ENCODE peak calls at places on chromosome 14, in five cellular contexts. F is body of pancreas, Q is GM12878, R is heart left ventricle, U is A549. N is an unnamed sample.

GRCh38 chr14:26841920-26842741 is 244.3 kb upstream of the NOVA1 start:
- DNase-seq in F (peak; percentile 77), Q (no peak), R (no peak), U (peak; percentile 96), N (no peak)

GRCh38 chr14:21405097-21405496 is 21.3 kb upstream of the SUPT16H start:
- DNase-seq in F (no peak), R (no peak), Q (no peak), U (no peak), N (no peak)

GRCh38 chr14:61111145-61112130 is 130.4 kb downstream of the SLC38A6 start:
- DNase-seq in U (no peak), F (no peak), Q (no peak), R (no peak), N (no peak)

GRCh38 chr14:54366726-54367707 is 29.8 kb upstream of the CDKN3 start:
- DNase-seq in F (peak; percentile 38), U (peak; percentile 73), R (no peak), Q (no peak), N (no peak)

GRCh38 chr14:36805116-36805515 is 143.5 kb downstream of the PAX9 start:
- DNase-seq in R (no peak), Q (no peak), F (no peak), U (no peak), N (no peak)

GRCh38 chr14:105251920-105252319 is 3.6 kb downstream of the BTBD6 start:
- DNase-seq in F (no peak), Q (no peak), R (no peak), U (no peak), N (no peak)

GRCh38 chr14:66405158-66405557 is 81.0 kb upstream of the CCDC196 start:
- DNase-seq in Q (no peak), U (no peak), F (peak; percentile 38), R (no peak), N (no peak)

GRCh38 chr14:28759056-28759657 is 7.4 kb upstream of the FOXG1 start:
- DNase-seq in F (no peak), R (no peak), U (no peak), Q (no peak), N (no peak)

GRCh38 chr14:104135121-104135903 is 3.1 kb upstream of the KIF26A start:
- DNase-seq in U (peak; percentile 72), Q (no peak), F (peak; percentile 25), R (peak; percentile 59), N (no peak)

GRCh38 chr14:85566603-85567002 is 36.7 kb downstream of the FLRT2 start:
- DNase-seq in Q (no peak), U (no peak), R (no peak), F (no peak), N (no peak)

GRCh38 chr14:30277268-30277667 is 281.7 kb upstream of the G2E3 start:
- DNase-seq in F (no peak), R (no peak), U (no peak), Q (no peak), N (no peak)

GRCh38 chr14:20732950-20733650 is 12.6 kb upstream of the EDDM3A start:
- DNase-seq in R (peak; percentile 64), U (no peak), F (no peak), Q (no peak), N (no peak)

GRCh38 chr14:29752221-29752923 is 175.3 kb downstream of the PRKD1 start:
- DNase-seq in R (no peak), F (no peak), Q (no peak), U (no peak), N (no peak)

GRCh38 chr14:92955381-92955780 is 32.4 kb downstream of the CHGA start:
- DNase-seq in Q (no peak), U (no peak), F (no peak), R (peak; percentile 15), N (no peak)

GRCh38 chr14:21264025-21264801 is 5.0 kb downstream of the HNRNPC start:
- DNase-seq in U (no peak), R (no peak), Q (peak; percentile 56), F (no peak), N (peak; percentile 71)

GRCh38 chr14:94673781-94674231 is 61.6 kb downstream of the SERPINA3 start:
- DNase-seq in R (no peak), U (no peak), Q (no peak), F (no peak), N (no peak)

GRCh38 chr14:54589843-54590242 is 22.9 kb downstream of the SAMD4A start:
- DNase-seq in U (no peak), R (no peak), F (no peak), Q (no peak), N (no peak)

GRCh38 chr14:102479777-102480176 is 29.8 kb downstream of the ANKRD9 start:
- DNase-seq in U (no peak), R (peak; percentile 83), F (peak; percentile 85), Q (no peak), N (no peak)

GRCh38 chr14:34554540-34555250 is 15.2 kb upstream of the EAPP start:
- DNase-seq in Q (no peak), F (no peak), U (peak; percentile 36), R (no peak), N (peak; percentile 61)

GRCh38 chr14:101564819-101565698 is 3.8 kb downstream of the DIO3 start:
- DNase-seq in U (peak; percentile 56), F (no peak), R (peak; percentile 60), Q (no peak), N (no peak)

GRCh38 chr14:34981743-34982420 is 910 bp upstream of the SRP54 start:
- DNase-seq in Q (no peak), R (no peak), U (peak; percentile 58), F (peak; percentile 20), N (no peak)

GRCh38 chr14:94213021-94213420 is 38.9 kb downstream of the PPP4R4 start:
- DNase-seq in Q (no peak), U (no peak), R (no peak), F (no peak), N (no peak)

GRCh38 chr14:54465654-54466053 is 23.1 kb downstream of the GMFB start:
- DNase-seq in U (no peak), R (no peak), Q (no peak), F (no peak), N (no peak)

GRCh38 chr14:58770501-58770982 is 132.8 kb downstream of the DACT1 start:
- DNase-seq in Q (no peak), F (no peak), U (no peak), R (no peak), N (no peak)

GRCh38 chr14:74616996-74617700 is 5.1 kb upstream of the LTBP2 start:
- DNase-seq in R (no peak), Q (no peak), U (peak; percentile 39), F (peak; percentile 28), N (no peak)

GRCh38 chr14:64952598-64953309 is 10.2 kb upstream of the GPX2 start:
- DNase-seq in Q (peak; percentile 32), R (no peak), U (peak; percentile 46), F (no peak), N (peak; percentile 26)

GRCh38 chr14:103867020-103867419 is 19.6 kb upstream of the PPP1R13B start:
- DNase-seq in U (no peak), Q (no peak), F (no peak), R (peak; percentile 31), N (no peak)

GRCh38 chr14:61555056-61555838 is 140.1 kb upstream of the HIF1A start:
- DNase-seq in F (no peak), R (no peak), U (no peak), Q (no peak), N (no peak)

GRCh38 chr14:104143521-104144452 is 5.4 kb downstream of the KIF26A start:
- DNase-seq in R (peak; percentile 44), U (no peak), F (peak; percentile 8), Q (no peak), N (no peak)

GRCh38 chr14:93909429-93910128 is 17.6 kb upstream of the FAM181A start:
- DNase-seq in Q (no peak), F (no peak), U (no peak), R (no peak), N (no peak)

GRCh38 chr14:91127411-91127810 is 13.5 kb downstream of the DGLUCY start:
- DNase-seq in R (peak; percentile 83), Q (no peak), F (peak; percentile 70), U (no peak), N (no peak)

GRCh38 chr14:105498430-105499255 is 7.6 kb downstream of the TEDC1 start:
- DNase-seq in Q (no peak), F (no peak), R (no peak), U (no peak), N (peak; percentile 14)

GRCh38 chr14:99267871-99268775 is 3.9 kb downstream of the BCL11B start:
- DNase-seq in Q (no peak), R (no peak), U (no peak), F (no peak), N (no peak)
- H3K4me3 ChIP-seq in Q (no peak overlapping the region), R (no peak overlapping the region), U (no peak overlapping the region), F (no peak overlapping the region), N (no peak overlapping the region)

GRCh38 chr14:76426161-76426696 is 50.3 kb downstream of the ESRRB start:
- DNase-seq in U (no peak), F (no peak), Q (no peak), R (no peak), N (no peak)

GRCh38 chr14:76422662-76423061 is 46.7 kb downstream of the ESRRB start:
- DNase-seq in R (no peak), Q (no peak), U (no peak), F (no peak), N (no peak)

GRCh38 chr14:76421662-76422061 is 45.7 kb downstream of the ESRRB start:
- DNase-seq in F (no peak), U (no peak), Q (no peak), R (no peak), N (no peak)

GRCh38 chr14:76423534-76423933 is 47.6 kb downstream of the ESRRB start:
- DNase-seq in U (no peak), Q (no peak), F (no peak), R (no peak), N (no peak)

GRCh38 chr14:76424359-76424758 is 48.4 kb downstream of the ESRRB start:
- DNase-seq in R (no peak), Q (no peak), F (no peak), U (peak; percentile 13), N (no peak)
- TF ChIP-seq CTCF in R (no peak), Q (no peak), F (no peak), U (no peak), N (no peak)

DNA sequence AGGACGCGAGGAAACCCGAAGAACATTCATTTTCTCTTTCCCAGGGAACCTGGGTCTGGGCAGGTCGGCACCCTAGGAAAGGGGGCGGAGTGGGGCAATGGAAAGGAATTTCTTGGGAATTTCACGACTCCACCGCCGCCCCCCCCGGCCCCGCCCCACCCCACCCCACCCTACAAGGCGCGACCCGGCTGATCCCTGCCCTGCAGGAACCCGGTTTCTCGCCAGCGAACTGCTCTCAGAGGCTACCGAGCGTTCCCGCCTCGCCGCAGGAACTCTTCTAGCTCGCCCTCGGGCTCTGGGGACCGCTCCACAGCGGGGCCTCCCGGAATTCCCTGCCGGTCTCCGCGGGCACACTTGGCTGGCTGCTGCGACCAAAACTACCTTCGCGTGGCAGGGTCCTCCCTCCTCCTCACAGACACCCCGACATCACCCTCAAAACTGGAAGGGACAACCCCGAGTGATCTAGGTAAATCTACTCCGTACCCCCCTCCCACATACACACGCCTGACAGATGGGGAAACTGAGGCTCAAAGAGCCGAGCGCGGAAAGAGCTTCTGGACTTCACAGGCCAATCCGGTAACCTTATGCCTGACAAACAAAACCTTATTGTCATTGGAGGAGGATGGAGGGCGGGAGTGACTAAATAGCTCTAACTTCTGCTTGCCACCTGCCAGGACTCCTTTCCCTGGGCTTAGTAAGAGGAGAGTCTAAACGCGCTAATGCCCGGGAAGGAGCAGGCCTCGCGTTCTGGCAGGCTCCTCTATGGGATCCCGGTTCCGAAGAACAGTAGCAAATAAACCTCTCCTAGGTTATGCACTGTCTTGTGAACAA is 835 bp upstream of the ACTN1 start:
- DNase-seq in F (peak; percentile 57), U (peak; percentile 36), Q (no peak), R (peak; percentile 75), N (no peak)
- H3K4me3 ChIP-seq in F (peak overlapping the region; percentile 92), U (peak overlapping the region; percentile 98), Q (peak overlapping the region; percentile 80), R (peak overlapping the region; percentile 99), N (peak overlapping the region; percentile 70)

GRCh38 chr14:73295198-73295796 is 58.0 kb downstream of the PAPLN start:
- DNase-seq in F (no peak), U (peak; percentile 44), R (no peak), Q (no peak), N (no peak)
- TF ChIP-seq CTCF in F (peak; percentile 86), U (peak; percentile 82), R (peak; percentile 78), Q (peak; percentile 75), N (peak; percentile 67)